ENCODE peak calls at places on chromosomes 1 and 21, in eight cellular contexts. One of them, this sample, is unnamed.

GRCh38 chr1:215185067-215185620 is 102.6 kb downstream of the KCNK2 start:
- DNase-seq in Right ventricle myocardium inferior: no peak
- DNase-seq in cardiac septum: no peak
- DNase-seq in CD8-positive, alpha-beta memory T cell: no peak
- DNase-seq in stimulated activated CD4-positive, alpha-beta T cell treated with anti-CD3 and anti-CD28 coated beads, Interleukin-15, amount 100 ng/mL, for 1 hour: no peak
- DNase-seq in aorta: no peak
- DNase-seq in GM04503: no peak
- DNase-seq in effector memory CD8-positive, alpha-beta T cell: no peak
- DNase-seq in this sample: no peak

GRCh38 chr1:72262735-72263134 is 19.6 kb downstream of the NEGR1 start:
- DNase-seq in Right ventricle myocardium inferior: no peak
- DNase-seq in cardiac septum: no peak
- DNase-seq in CD8-positive, alpha-beta memory T cell: no peak
- DNase-seq in stimulated activated CD4-positive, alpha-beta T cell treated with anti-CD3 and anti-CD28 coated beads, Interleukin-15, amount 100 ng/mL, for 1 hour: no peak
- DNase-seq in aorta: no peak
- DNase-seq in GM04503: no peak
- DNase-seq in effector memory CD8-positive, alpha-beta T cell: no peak
- DNase-seq in this sample: no peak

GRCh38 chr1:42135426-42135825 is 17.8 kb upstream of the GUCA2B start:
- DNase-seq in Right ventricle myocardium inferior: no peak
- DNase-seq in cardiac septum: no peak
- DNase-seq in CD8-positive, alpha-beta memory T cell: no peak
- DNase-seq in stimulated activated CD4-positive, alpha-beta T cell treated with anti-CD3 and anti-CD28 coated beads, Interleukin-15, amount 100 ng/mL, for 1 hour: no peak
- DNase-seq in aorta: no peak
- DNase-seq in GM04503: no peak
- DNase-seq in effector memory CD8-positive, alpha-beta T cell: no peak
- DNase-seq in this sample: no peak

GRCh38 chr1:178310685-178311105 is 186.1 kb downstream of the CLEC20A start:
- DNase-seq in Right ventricle myocardium inferior: no peak
- DNase-seq in cardiac septum: no peak
- DNase-seq in CD8-positive, alpha-beta memory T cell: peak; percentile 4
- DNase-seq in stimulated activated CD4-positive, alpha-beta T cell treated with anti-CD3 and anti-CD28 coated beads, Interleukin-15, amount 100 ng/mL, for 1 hour: no peak
- DNase-seq in aorta: no peak
- DNase-seq in GM04503: peak; percentile 62
- DNase-seq in effector memory CD8-positive, alpha-beta T cell: no peak
- DNase-seq in this sample: no peak

GRCh38 chr1:154856049-154856448 is 14.0 kb downstream of the KCNN3 start:
- DNase-seq in Right ventricle myocardium inferior: no peak
- DNase-seq in cardiac septum: no peak
- DNase-seq in CD8-positive, alpha-beta memory T cell: no peak
- DNase-seq in stimulated activated CD4-positive, alpha-beta T cell treated with anti-CD3 and anti-CD28 coated beads, Interleukin-15, amount 100 ng/mL, for 1 hour: no peak
- DNase-seq in aorta: no peak
- DNase-seq in GM04503: no peak
- DNase-seq in effector memory CD8-positive, alpha-beta T cell: no peak
- DNase-seq in this sample: no peak

GRCh38 chr21:32336711-32337110 is 38.1 kb downstream of the MRAP start:
- DNase-seq in Right ventricle myocardium inferior: no peak
- DNase-seq in cardiac septum: peak; percentile 66
- DNase-seq in CD8-positive, alpha-beta memory T cell: no peak
- DNase-seq in stimulated activated CD4-positive, alpha-beta T cell treated with anti-CD3 and anti-CD28 coated beads, Interleukin-15, amount 100 ng/mL, for 1 hour: no peak
- DNase-seq in aorta: no peak
- DNase-seq in GM04503: no peak
- DNase-seq in effector memory CD8-positive, alpha-beta T cell: no peak
- DNase-seq in this sample: no peak

GRCh38 chr1:32404956-32405355 is 10.7 kb upstream of the BSDC1 start:
- DNase-seq in Right ventricle myocardium inferior: no peak
- DNase-seq in cardiac septum: no peak
- DNase-seq in CD8-positive, alpha-beta memory T cell: no peak
- DNase-seq in stimulated activated CD4-positive, alpha-beta T cell treated with anti-CD3 and anti-CD28 coated beads, Interleukin-15, amount 100 ng/mL, for 1 hour: no peak
- DNase-seq in aorta: no peak
- DNase-seq in GM04503: peak; percentile 31
- DNase-seq in effector memory CD8-positive, alpha-beta T cell: no peak
- DNase-seq in this sample: no peak

GRCh38 chr1:150572918-150573647 is 6.3 kb downstream of the MCL1 start:
- DNase-seq in Right ventricle myocardium inferior: no peak
- DNase-seq in cardiac septum: no peak
- DNase-seq in CD8-positive, alpha-beta memory T cell: no peak
- DNase-seq in stimulated activated CD4-positive, alpha-beta T cell treated with anti-CD3 and anti-CD28 coated beads, Interleukin-15, amount 100 ng/mL, for 1 hour: no peak
- DNase-seq in aorta: no peak
- DNase-seq in GM04503: no peak
- DNase-seq in effector memory CD8-positive, alpha-beta T cell: no peak
- DNase-seq in this sample: no peak

GRCh38 chr1:248853668-248854375 is 5.1 kb downstream of the ZNF692 start:
- DNase-seq in Right ventricle myocardium inferior: no peak
- DNase-seq in cardiac septum: no peak
- DNase-seq in CD8-positive, alpha-beta memory T cell: peak; percentile 68
- DNase-seq in stimulated activated CD4-positive, alpha-beta T cell treated with anti-CD3 and anti-CD28 coated beads, Interleukin-15, amount 100 ng/mL, for 1 hour: no peak
- DNase-seq in aorta: no peak
- DNase-seq in GM04503: no peak
- DNase-seq in effector memory CD8-positive, alpha-beta T cell: peak; percentile 60
- DNase-seq in this sample: no peak

GRCh38 chr1:185315364-185316108 is 1.5 kb downstream of the IVNS1ABP start:
- DNase-seq in Right ventricle myocardium inferior: no peak
- DNase-seq in cardiac septum: no peak
- DNase-seq in CD8-positive, alpha-beta memory T cell: no peak
- DNase-seq in stimulated activated CD4-positive, alpha-beta T cell treated with anti-CD3 and anti-CD28 coated beads, Interleukin-15, amount 100 ng/mL, for 1 hour: no peak
- DNase-seq in aorta: no peak
- DNase-seq in GM04503: no peak
- DNase-seq in effector memory CD8-positive, alpha-beta T cell: no peak
- DNase-seq in this sample: no peak

GRCh38 chr1:42240964-42241755 is 76.6 kb upstream of the GUCA2A start:
- DNase-seq in Right ventricle myocardium inferior: no peak
- DNase-seq in cardiac septum: no peak
- DNase-seq in CD8-positive, alpha-beta memory T cell: no peak
- DNase-seq in stimulated activated CD4-positive, alpha-beta T cell treated with anti-CD3 and anti-CD28 coated beads, Interleukin-15, amount 100 ng/mL, for 1 hour: no peak
- DNase-seq in aorta: no peak
- DNase-seq in GM04503: no peak
- DNase-seq in effector memory CD8-positive, alpha-beta T cell: no peak
- DNase-seq in this sample: no peak

GRCh38 chr1:3443759-3444697 is 10.4 kb upstream of the ARHGEF16 start:
- DNase-seq in Right ventricle myocardium inferior: peak; percentile 34
- DNase-seq in cardiac septum: no peak
- DNase-seq in CD8-positive, alpha-beta memory T cell: no peak
- DNase-seq in stimulated activated CD4-positive, alpha-beta T cell treated with anti-CD3 and anti-CD28 coated beads, Interleukin-15, amount 100 ng/mL, for 1 hour: no peak
- DNase-seq in aorta: peak; percentile 21
- DNase-seq in GM04503: no peak
- DNase-seq in effector memory CD8-positive, alpha-beta T cell: no peak
- DNase-seq in this sample: no peak

GRCh38 chr1:172145231-172145651 is 275.2 kb upstream of the C1orf105 start:
- DNase-seq in Right ventricle myocardium inferior: no peak
- DNase-seq in cardiac septum: no peak
- DNase-seq in CD8-positive, alpha-beta memory T cell: no peak
- DNase-seq in stimulated activated CD4-positive, alpha-beta T cell treated with anti-CD3 and anti-CD28 coated beads, Interleukin-15, amount 100 ng/mL, for 1 hour: no peak
- DNase-seq in aorta: no peak
- DNase-seq in GM04503: no peak
- DNase-seq in effector memory CD8-positive, alpha-beta T cell: no peak
- DNase-seq in this sample: no peak

GRCh38 chr1:2192031-2192995 is 2.3 kb downstream of the FAAP20 start:
- DNase-seq in Right ventricle myocardium inferior: no peak
- DNase-seq in cardiac septum: no peak
- DNase-seq in CD8-positive, alpha-beta memory T cell: no peak
- DNase-seq in stimulated activated CD4-positive, alpha-beta T cell treated with anti-CD3 and anti-CD28 coated beads, Interleukin-15, amount 100 ng/mL, for 1 hour: no peak
- DNase-seq in aorta: peak; percentile 53
- DNase-seq in GM04503: no peak
- DNase-seq in effector memory CD8-positive, alpha-beta T cell: no peak
- DNase-seq in this sample: no peak

GRCh38 chr1:182391362-182392044 is at the start of gene GLUL:
- DNase-seq in Right ventricle myocardium inferior: peak; percentile 99
- DNase-seq in cardiac septum: peak; percentile 96
- DNase-seq in CD8-positive, alpha-beta memory T cell: peak; percentile 58
- DNase-seq in stimulated activated CD4-positive, alpha-beta T cell treated with anti-CD3 and anti-CD28 coated beads, Interleukin-15, amount 100 ng/mL, for 1 hour: peak; percentile 55
- DNase-seq in aorta: peak; percentile 96
- DNase-seq in GM04503: peak; percentile 57
- DNase-seq in effector memory CD8-positive, alpha-beta T cell: peak; percentile 55
- DNase-seq in this sample: peak; percentile 97

GRCh38 chr1:178500091-178500770 is 3.5 kb upstream of the CLEC20A start:
- DNase-seq in Right ventricle myocardium inferior: no peak
- DNase-seq in cardiac septum: no peak
- DNase-seq in CD8-positive, alpha-beta memory T cell: no peak
- DNase-seq in stimulated activated CD4-positive, alpha-beta T cell treated with anti-CD3 and anti-CD28 coated beads, Interleukin-15, amount 100 ng/mL, for 1 hour: no peak
- DNase-seq in aorta: no peak
- DNase-seq in GM04503: no peak
- DNase-seq in effector memory CD8-positive, alpha-beta T cell: no peak
- DNase-seq in this sample: no peak

GRCh38 chr21:32782698-32783097 is 11.1 kb upstream of the PAXBP1 start:
- DNase-seq in Right ventricle myocardium inferior: no peak
- DNase-seq in cardiac septum: no peak
- DNase-seq in CD8-positive, alpha-beta memory T cell: no peak
- DNase-seq in stimulated activated CD4-positive, alpha-beta T cell treated with anti-CD3 and anti-CD28 coated beads, Interleukin-15, amount 100 ng/mL, for 1 hour: no peak
- DNase-seq in aorta: no peak
- DNase-seq in GM04503: no peak
- DNase-seq in effector memory CD8-positive, alpha-beta T cell: no peak
- DNase-seq in this sample: no peak

This sample was measured in lower lobe of right lung.